ENCODE peak calls at places on chromosomes 7 and 10, in five cellular contexts. S is naive thymus-derived CD8-positive, alpha-beta T cell; Y is left cardiac atrium; N is right cardiac atrium; A is spleen. D is an unnamed sample.

GRCh38 chr7:25496394-25497103 is 268.3 kb upstream of the NPVF start:
- DNase-seq in S (no peak), Y (no peak), N (no peak), A (no peak), D (no peak)

GRCh38 chr10:93180402-93181040 is 106.8 kb downstream of the CYP26A1 start:
- DNase-seq in S (no peak), Y (peak), N (peak), A (no peak), D (peak)

GRCh38 chr7:151708610-151709009 is 168.3 kb downstream of the PRKAG2 start:
- DNase-seq in S (no peak), Y (no peak), N (no peak), A (no peak), D (peak)

GRCh38 chr10:69425513-69426298 is 9.0 kb upstream of the TACR2 start:
- DNase-seq in S (no peak), Y (no peak), N (no peak), A (peak), D (no peak)

GRCh38 chr10:78249690-78250089 is 216.0 kb downstream of the RPS24 start:
- DNase-seq in S (no peak), Y (no peak), N (no peak), A (no peak), D (no peak)

GRCh38 chr10:53699231-53699630 is 926.6 kb upstream of the MBL2 start:
- DNase-seq in S (no peak), Y (no peak), N (no peak), A (no peak), D (no peak)

GRCh38 chr10:25867321-25867720 is 66.7 kb upstream of the MYO3A start:
- DNase-seq in S (no peak), Y (no peak), N (no peak), A (no peak), D (no peak)

GRCh38 chr10:49679480-49679893 is at the start of gene C10orf53:
- DNase-seq in S (no peak), Y (peak), N (peak), A (no peak), D (no peak)

GRCh38 chr7:143882020-143882610 is 19.9 kb downstream of the TCAF1 start:
- DNase-seq in S (no peak), Y (peak), N (peak), A (no peak), D (peak)